ENCODE peak calls at places on chromosome 3, in six cellular contexts. P is uterus, W is AG10803, K is NCI-H1694, R is NCI-H146, V is GM03348. B is an unnamed sample.

GRCh38 chr3:45841380-45841700 is 579 bp downstream of the LZTFL1 start:
- DNase-seq in P (no peak), W (peak), K (no peak), R (no peak), V (no peak), B (no peak)

GRCh38 chr3:50551293-50552057 is 16.1 kb downstream of the C3orf18 start:
- DNase-seq in P (no peak), W (no peak), K (no peak), R (no peak), V (no peak), B (no peak)

GRCh38 chr3:69776289-69776688 is 37.0 kb downstream of the MITF start:
- DNase-seq in P (no peak), W (no peak), K (no peak), R (no peak), V (no peak), B (no peak)

GRCh38 chr3:141353652-141354495 is 14.4 kb upstream of the ZBTB38 start:
- DNase-seq in P (no peak), W (peak), K (no peak), R (no peak), V (no peak), B (no peak)

GRCh38 chr3:109081746-109082510 is 36.0 kb downstream of the MORC1 start:
- DNase-seq in P (no peak), W (peak), K (no peak), R (peak), V (peak), B (no peak)

GRCh38 chr3:131535596-131535995 is 32.8 kb upstream of the MRPL3 start:
- DNase-seq in P (no peak), W (peak), K (no peak), R (no peak), V (peak), B (no peak)

GRCh38 chr3:120399372-120399771 is 50.2 kb upstream of the LRRC58 start:
- DNase-seq in P (no peak), W (no peak), K (no peak), R (no peak), V (no peak), B (no peak)

GRCh38 chr3:46709721-46710120 is 7.9 kb downstream of the PRSS50 start:
- DNase-seq in P (peak), W (no peak), K (no peak), R (no peak), V (no peak), B (no peak)

GRCh38 chr3:165491487-165491886 is 295.3 kb upstream of the SLITRK3 start:
- DNase-seq in P (peak), W (peak), K (no peak), R (no peak), V (peak), B (no peak)

GRCh38 chr3:183233986-183234385 is 19.1 kb upstream of the B3GNT5 start:
- DNase-seq in P (no peak), W (no peak), K (no peak), R (no peak), V (no peak), B (no peak)

GRCh38 chr3:42814914-42815507 is 5.8 kb downstream of the ACKR2 start:
- DNase-seq in P (no peak), W (no peak), K (no peak), R (peak), V (no peak), B (no peak)

GRCh38 chr3:88321696-88322095 is 171.9 kb downstream of the C3orf38 start:
- DNase-seq in P (no peak), W (no peak), K (no peak), R (peak), V (no peak), B (no peak)

GRCh38 chr3:16670191-16670590 is 65.0 kb upstream of the DAZL start:
- DNase-seq in P (no peak), W (no peak), K (no peak), R (no peak), V (no peak), B (no peak)

B was measured in omental fat pad.